ENCODE peak calls at places on chromosomes 3 and 15, in four cellular contexts. R, T, L and C are unnamed samples.

GRCh38 chr15:50888054-50888453 is 20.4 kb upstream of the AP4E1 start:
- DNase-seq in L (no peak), T (no peak), R (no peak), C (no peak)

GRCh38 chr3:161854232-161854771 is 357.7 kb downstream of the OTOL1 start:
- DNase-seq in R (no peak), T (peak; percentile 59), L (no peak), C (peak; percentile 65)

GRCh38 chr15:40150163-40150925 is 10.5 kb upstream of the BUB1B start:
- DNase-seq in R (no peak), L (no peak), T (peak; percentile 14), C (no peak)

GRCh38 chr3:24184528-24185176 is 239.6 kb downstream of the NR1D2 start:
- DNase-seq in R (no peak), L (no peak), T (no peak), C (no peak)

GRCh38 chr3:144287001-144287400 is 315.4 kb downstream of the DIPK2A start:
- DNase-seq in R (no peak), L (no peak), T (no peak), C (no peak)

GRCh38 chr3:4271834-4272233 is 31.3 kb upstream of the SETMAR start:
- DNase-seq in L (peak; percentile 39), R (no peak), T (peak; percentile 8), C (no peak)

GRCh38 chr3:52172262-52172757 is 18.1 kb upstream of the POC1A start:
- DNase-seq in T (no peak), R (no peak), L (no peak), C (no peak)

GRCh38 chr3:127457094-127457475 is 133.4 kb downstream of the TPRA1 start:
- DNase-seq in L (no peak), T (no peak), R (no peak), C (peak; percentile 68)

GRCh38 chr3:196640501-196640968 is 1.0 kb downstream of the NRROS start:
- DNase-seq in T (no peak), L (no peak), R (no peak), C (no peak)

GRCh38 chr15:83308671-83309070 is 24.2 kb upstream of the BNC1 start:
- DNase-seq in T (no peak), R (no peak), L (no peak), C (no peak)

GRCh38 chr3:43970351-43970750 is 271.3 kb upstream of the TOPAZ1 start:
- DNase-seq in R (no peak), L (no peak), T (no peak), C (no peak)

GRCh38 chr15:38299216-38299615 is 46.6 kb downstream of the SPRED1 start:
- DNase-seq in L (no peak), T (no peak), R (no peak), C (no peak)

GRCh38 chr15:37984368-37984767 is 49.9 kb downstream of the TMCO5A start:
- DNase-seq in T (no peak), L (no peak), R (no peak), C (no peak)

GRCh38 chr3:105526349-105527111 is 159.8 kb downstream of the ALCAM start:
- DNase-seq in L (no peak), R (no peak), T (no peak), C (no peak)

GRCh38 chr3:39110041-39110639 is 2.7 kb downstream of the TTC21A start:
- DNase-seq in R (no peak), L (no peak), T (no peak), C (no peak)

GRCh38 chr15:73959012-73959581 is 32.8 kb downstream of the LOXL1 start:
- DNase-seq in T (no peak), L (no peak), R (no peak), C (no peak)

GRCh38 chr3:107366766-107367165 is 10.5 kb upstream of the CCDC54 start:
- DNase-seq in L (peak; percentile 6), T (no peak), R (no peak), C (peak; percentile 21)

GRCh38 chr3:37935290-37935668 is 55.3 kb upstream of the VILL start:
- DNase-seq in L (no peak), T (peak; percentile 71), R (no peak), C (no peak)

GRCh38 chr15:44441095-44441501 is 13.7 kb downstream of the CTDSPL2 start:
- DNase-seq in R (no peak), T (no peak), L (peak; percentile 15), C (no peak)

GRCh38 chr3:164537485-164537884 is 540.8 kb downstream of the SI start:
- DNase-seq in R (no peak), L (no peak), T (no peak), C (no peak)

GRCh38 chr15:86863226-86863915 is 783.7 kb downstream of the AGBL1 start:
- DNase-seq in R (no peak), L (no peak), T (no peak), C (no peak)

GRCh38 chr15:100829457-100829856 is 50.2 kb upstream of the ALDH1A3 start:
- DNase-seq in R (no peak), T (no peak), L (no peak), C (no peak)

GRCh38 chr3:31294430-31295149 is 238.1 kb upstream of the STT3B start:
- DNase-seq in R (no peak), L (no peak), T (no peak), C (no peak)

GRCh38 chr15:90607361-90607760 is 77.6 kb downstream of the CRTC3 start:
- DNase-seq in R (no peak), L (no peak), T (no peak), C (no peak)

GRCh38 chr3:52532838-52533622 is 627 bp downstream of the NT5DC2 start:
- DNase-seq in R (no peak), T (no peak), L (peak; percentile 61), C (peak; percentile 57)

GRCh38 chr3:31182639-31183038 is 288.2 kb upstream of the GADL1 start:
- DNase-seq in R (no peak), T (no peak), L (no peak), C (no peak)

GRCh38 chr3:186520957-186521842 is 23.0 kb downstream of the CRYGS start:
- DNase-seq in L (no peak), R (peak; percentile 80), T (no peak), C (peak; percentile 33)

GRCh38 chr15:41233367-41233771 is 2.3 kb downstream of the CHP1 start:
- DNase-seq in T (peak; percentile 14), L (peak; percentile 40), R (no peak), C (no peak)

GRCh38 chr15:59371458-59372351 is 966 bp downstream of the MYO1E start:
- DNase-seq in T (no peak), R (no peak), L (no peak), C (peak; percentile 42)

GRCh38 chr3:143135150-143135549 is 15.6 kb downstream of the CHST2 start:
- DNase-seq in T (no peak), R (no peak), L (no peak), C (no peak)

GRCh38 chr3:37949866-37950265 is 40.7 kb upstream of the VILL start:
- DNase-seq in L (no peak), T (no peak), R (no peak), C (no peak)

GRCh38 chr3:122074621-122075265 is 19.6 kb downstream of the CD86 start:
- DNase-seq in T (no peak), R (peak; percentile 92), L (no peak), C (no peak)

GRCh38 chr3:12750658-12751071 is 8.4 kb downstream of the TMEM40 start:
- DNase-seq in R (peak; percentile 48), L (no peak), T (no peak), C (no peak)

GRCh38 chr3:125331243-125331642 is 43.9 kb downstream of the ZNF148 start:
- DNase-seq in R (no peak), T (no peak), L (no peak), C (no peak)

GRCh38 chr3:148796799-148797198 is 30.8 kb upstream of the CPB1 start:
- DNase-seq in R (no peak), T (no peak), L (no peak), C (no peak)

GRCh38 chr15:88645171-88646087 is 6.6 kb downstream of the ISG20 start:
- DNase-seq in L (no peak), R (no peak), T (no peak), C (no peak)

GRCh38 chr15:88646951-88647350 is 8.1 kb downstream of the ISG20 start:
- DNase-seq in R (no peak), L (no peak), T (no peak), C (no peak)

GRCh38 chr15:88641959-88642452 is 3.2 kb downstream of the ISG20 start:
- DNase-seq in T (no peak), L (no peak), R (no peak), C (no peak)

GRCh38 chr15:88646088-88646405 is 7.2 kb downstream of the ISG20 start:
- DNase-seq in L (no peak), R (no peak), T (no peak), C (no peak)

DNA sequence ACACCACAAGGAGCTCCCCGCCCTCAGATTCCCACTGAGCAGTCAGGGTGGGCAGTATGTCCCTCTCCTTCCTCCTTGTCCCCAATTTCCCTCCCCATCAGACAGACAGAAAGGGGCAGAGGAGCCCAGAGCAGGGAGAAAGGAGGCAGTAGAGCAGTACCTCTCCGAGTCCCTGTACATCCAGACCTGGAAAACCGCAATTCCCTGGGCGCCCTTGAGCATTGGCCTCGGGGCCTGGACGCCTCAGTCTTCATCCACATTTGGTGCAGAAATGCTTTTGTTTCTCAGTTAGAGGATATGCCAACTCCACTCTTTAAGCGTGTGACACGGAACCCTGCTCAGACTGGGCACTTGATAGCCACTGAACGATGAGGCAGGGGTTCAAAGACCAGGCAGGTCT is 5.9 kb downstream of the ISG20 start:
- DNase-seq in R (no peak), L (no peak), T (no peak), C (no peak)
- TF ChIP-seq NR2C2 in R (no peak), L (no peak), T (no peak), C (no peak)

DNA sequence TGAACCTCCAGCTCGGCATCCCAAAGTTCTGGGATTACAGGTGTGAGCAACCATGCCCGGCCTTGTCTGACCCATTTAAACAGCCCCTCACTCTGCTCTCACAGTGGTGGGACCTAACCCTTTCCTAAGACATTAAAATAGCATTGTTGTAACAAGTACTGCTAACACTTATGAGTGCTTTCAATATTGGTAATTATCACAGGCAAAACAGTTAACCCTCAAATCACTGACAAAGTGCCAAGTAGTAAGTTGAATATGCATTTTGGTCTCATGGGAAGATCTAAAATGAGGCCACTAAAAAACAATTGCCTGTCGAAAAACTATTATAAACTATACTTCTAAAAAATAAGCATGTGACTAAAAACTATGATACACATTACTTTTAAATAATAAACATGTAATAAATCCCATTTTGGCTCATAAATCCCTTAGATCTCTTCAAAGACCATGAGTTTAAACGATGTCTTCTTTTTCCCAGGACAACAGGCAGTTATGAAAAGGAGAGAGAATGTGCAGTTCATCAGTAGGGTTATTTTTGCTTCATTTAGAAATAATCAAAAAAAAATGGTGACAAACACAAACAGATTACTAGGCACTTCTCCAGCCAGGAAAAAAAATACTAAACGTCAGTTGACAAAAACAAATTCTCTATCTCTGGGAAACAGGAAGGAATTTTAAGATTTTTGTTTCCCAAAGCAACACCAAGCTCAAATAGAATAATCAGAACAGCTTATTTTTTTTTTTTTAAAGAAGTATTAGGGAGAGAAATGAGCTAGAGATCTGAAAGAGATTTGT is 95.4 kb downstream of the RFTN1 start:
- DNase-seq in R (no peak), T (no peak), L (no peak), C (no peak)
- TF ChIP-seq NR2C2 in R (no peak), T (no peak), L (no peak), C (no peak)

GRCh38 chr3:111726788-111727305 is 131.7 kb upstream of the ZBED2 start:
- DNase-seq in T (peak; percentile 55), L (no peak), R (no peak), C (no peak)
- TF ChIP-seq NR2C2 in T (peak; percentile 26), L (no peak), R (no peak), C (no peak)

DNA sequence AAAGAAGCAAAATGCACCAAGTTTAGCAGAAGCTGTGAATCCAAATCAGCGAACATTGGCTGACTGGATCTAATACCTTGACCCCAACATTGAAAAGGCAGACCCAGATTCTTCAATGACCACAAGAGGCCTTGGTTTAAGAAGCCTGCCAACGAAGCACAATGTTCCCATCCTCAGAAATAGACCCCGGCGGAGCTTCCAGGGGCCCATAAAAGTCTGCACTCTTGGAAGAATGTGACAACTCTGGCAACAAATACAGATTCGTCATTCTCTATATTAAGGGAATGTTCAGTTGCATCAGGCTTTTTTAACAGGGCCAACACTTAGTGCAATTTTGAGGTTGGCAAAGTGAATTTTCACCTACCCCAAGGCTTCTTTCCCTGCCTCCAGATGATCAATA is 112.8 kb upstream of the BCL6 start:
- DNase-seq in T (no peak), L (no peak), R (no peak), C (no peak)
- TF ChIP-seq NR2C2 in T (no peak), L (no peak), R (no peak), C (no peak)